ENCODE peak calls at places on chromosomes 2 and 18, in six cellular contexts. One of them, this sample, is unnamed.

GRCh38 chr2:15733867-15734765 is 142.4 kb downstream of the DDX1 start:
- DNase-seq in K562: no peak
- DNase-seq in tibial artery: no peak
- DNase-seq in fibroblast of lung: peak; percentile 78
- DNase-seq in endothelial cell of umbilical vein: peak; percentile 52
- DNase-seq in colonic mucosa: no peak
- DNase-seq in this sample: no peak

GRCh38 chr2:142897807-142898206 is 20.3 kb downstream of the KYNU start:
- DNase-seq in K562: no peak
- DNase-seq in colonic mucosa: no peak
- DNase-seq in fibroblast of lung: no peak
- DNase-seq in endothelial cell of umbilical vein: no peak
- DNase-seq in tibial artery: no peak
- DNase-seq in this sample: no peak

GRCh38 chr2:85445316-85446295 is 27.1 kb downstream of the SH2D6 start:
- DNase-seq in fibroblast of lung: peak; percentile 61
- DNase-seq in colonic mucosa: no peak
- DNase-seq in K562: no peak
- DNase-seq in tibial artery: peak; percentile 80
- DNase-seq in endothelial cell of umbilical vein: no peak
- DNase-seq in this sample: no peak

GRCh38 chr2:223725494-223725893 is 111.9 kb downstream of the AP1S3 start:
- DNase-seq in tibial artery: peak; percentile 90
- DNase-seq in colonic mucosa: peak; percentile 33
- DNase-seq in endothelial cell of umbilical vein: peak; percentile 98
- DNase-seq in K562: peak; percentile 53
- DNase-seq in fibroblast of lung: peak; percentile 98
- DNase-seq in this sample: peak; percentile 38

GRCh38 chr2:191643425-191643824 is 34.5 kb upstream of the NABP1 start:
- DNase-seq in K562: peak; percentile 17
- DNase-seq in endothelial cell of umbilical vein: no peak
- DNase-seq in fibroblast of lung: no peak
- DNase-seq in colonic mucosa: peak; percentile 50
- DNase-seq in tibial artery: no peak
- DNase-seq in this sample: peak; percentile 93

GRCh38 chr2:54755641-54756326 is 32.3 kb downstream of the EML6 start:
- DNase-seq in tibial artery: no peak
- DNase-seq in endothelial cell of umbilical vein: no peak
- DNase-seq in fibroblast of lung: no peak
- DNase-seq in colonic mucosa: no peak
- DNase-seq in K562: no peak
- DNase-seq in this sample: no peak

GRCh38 chr2:120448427-120448826 is 102.5 kb downstream of the INHBB start:
- DNase-seq in colonic mucosa: no peak
- DNase-seq in K562: no peak
- DNase-seq in tibial artery: peak; percentile 9
- DNase-seq in fibroblast of lung: no peak
- DNase-seq in endothelial cell of umbilical vein: no peak
- DNase-seq in this sample: no peak

GRCh38 chr18:61888622-61889021 is 4.2 kb downstream of the RNF152 start:
- DNase-seq in colonic mucosa: no peak
- DNase-seq in fibroblast of lung: no peak
- DNase-seq in tibial artery: no peak
- DNase-seq in K562: no peak
- DNase-seq in endothelial cell of umbilical vein: peak; percentile 37
- DNase-seq in this sample: no peak

GRCh38 chr2:1591978-1592907 is 152.1 kb downstream of the PXDN start:
- DNase-seq in fibroblast of lung: peak; percentile 88
- DNase-seq in tibial artery: peak; percentile 94
- DNase-seq in colonic mucosa: peak; percentile 68
- DNase-seq in K562: no peak
- DNase-seq in endothelial cell of umbilical vein: peak; percentile 79
- DNase-seq in this sample: no peak

DNA sequence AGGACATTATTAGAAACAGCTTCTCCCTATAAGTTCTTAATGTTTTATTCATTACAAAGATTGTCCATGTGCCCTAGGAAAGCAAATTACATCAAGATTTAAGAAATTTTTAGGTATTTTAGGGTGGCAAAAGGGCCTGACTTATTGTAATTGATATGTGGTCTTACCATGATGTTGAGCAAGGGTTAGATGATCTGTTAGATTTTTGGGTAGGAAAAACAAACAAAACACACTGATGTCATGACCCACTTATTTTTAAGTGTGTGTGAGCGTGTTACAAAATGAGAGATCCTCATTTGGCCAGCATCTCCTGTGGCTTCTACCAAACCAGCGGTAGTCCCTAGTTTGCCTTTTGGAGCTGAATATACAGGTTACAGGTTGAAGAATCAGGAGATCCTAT is 89.7 kb upstream of the ITGB6 start:
- DNase-seq in endothelial cell of umbilical vein: no peak
- DNase-seq in fibroblast of lung: no peak
- DNase-seq in tibial artery: no peak
- DNase-seq in K562: no peak
- DNase-seq in colonic mucosa: no peak
- DNase-seq in this sample: no peak
- H3K4me1 ChIP-seq in endothelial cell of umbilical vein: peaks cover 29% of the 10 kb centered on the region
- H3K4me1 ChIP-seq in fibroblast of lung: peaks cover 33% of the 10 kb centered on the region
- H3K4me1 ChIP-seq in tibial artery: peaks cover 44% of the 10 kb centered on the region
- H3K4me1 ChIP-seq in K562: no peaks in the 10 kb centered on the region
- H3K4me1 ChIP-seq in colonic mucosa: no peaks in the 10 kb centered on the region
- H3K4me1 ChIP-seq in this sample: no peaks in the 10 kb centered on the region

GRCh38 chr2:21282515-21282898 is 158.7 kb downstream of the TDRD15 start:
- DNase-seq in endothelial cell of umbilical vein: no peak
- DNase-seq in colonic mucosa: no peak
- DNase-seq in fibroblast of lung: no peak
- DNase-seq in tibial artery: no peak
- DNase-seq in K562: no peak
- DNase-seq in this sample: no peak

GRCh38 chr2:21277340-21277739 is 153.6 kb downstream of the TDRD15 start:
- DNase-seq in endothelial cell of umbilical vein: no peak
- DNase-seq in fibroblast of lung: no peak
- DNase-seq in tibial artery: no peak
- DNase-seq in K562: no peak
- DNase-seq in colonic mucosa: peak; percentile 53
- DNase-seq in this sample: no peak

GRCh38 chr2:21279525-21279924 is 155.8 kb downstream of the TDRD15 start:
- DNase-seq in fibroblast of lung: no peak
- DNase-seq in endothelial cell of umbilical vein: no peak
- DNase-seq in tibial artery: no peak
- DNase-seq in colonic mucosa: no peak
- DNase-seq in K562: no peak
- DNase-seq in this sample: no peak

GRCh38 chr2:21280793-21281192 is 157.0 kb downstream of the TDRD15 start:
- DNase-seq in tibial artery: no peak
- DNase-seq in endothelial cell of umbilical vein: no peak
- DNase-seq in colonic mucosa: no peak
- DNase-seq in K562: no peak
- DNase-seq in fibroblast of lung: no peak
- DNase-seq in this sample: no peak

DNA sequence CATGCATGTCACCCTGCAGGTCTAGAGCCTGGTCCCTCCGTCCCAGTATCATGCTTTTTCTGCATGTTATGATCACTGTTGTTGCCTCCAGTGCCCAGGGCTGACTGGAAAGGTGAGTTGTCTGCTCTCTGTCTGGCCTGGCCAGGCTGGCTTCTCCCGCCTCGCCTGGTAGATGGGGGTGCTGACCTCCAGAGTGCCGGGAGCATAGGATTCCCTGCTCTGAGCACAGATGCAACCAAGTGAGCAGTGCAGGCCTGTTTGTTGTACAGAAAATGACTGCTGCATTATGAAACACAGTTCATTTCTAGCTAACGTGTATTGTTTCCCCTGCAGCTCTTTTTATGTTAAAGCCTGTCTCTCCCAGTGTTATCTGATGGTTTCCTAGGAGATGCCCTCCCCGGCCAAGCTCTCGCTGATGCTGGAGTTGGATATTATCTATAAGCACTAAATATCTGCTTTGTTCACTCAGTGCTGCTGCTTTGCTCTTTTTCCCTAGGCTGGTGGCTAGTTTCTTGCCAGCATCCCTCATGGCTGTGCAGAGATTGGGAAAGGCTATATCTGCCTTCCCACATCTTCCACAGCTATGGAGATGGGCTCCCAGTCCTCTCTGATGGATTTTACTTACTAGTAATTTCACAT is 158.2 kb downstream of the TDRD15 start:
- DNase-seq in tibial artery: no peak
- DNase-seq in K562: no peak
- DNase-seq in endothelial cell of umbilical vein: no peak
- DNase-seq in colonic mucosa: no peak
- DNase-seq in fibroblast of lung: no peak
- DNase-seq in this sample: no peak
- H3K27ac ChIP-seq in tibial artery: no peak overlapping the region
- H3K27ac ChIP-seq in K562: no peak overlapping the region
- H3K27ac ChIP-seq in endothelial cell of umbilical vein: no peak overlapping the region
- H3K27ac ChIP-seq in colonic mucosa: no peak overlapping the region
- H3K27ac ChIP-seq in fibroblast of lung: no peak overlapping the region
- H3K27ac ChIP-seq in this sample: no peak overlapping the region

DNA sequence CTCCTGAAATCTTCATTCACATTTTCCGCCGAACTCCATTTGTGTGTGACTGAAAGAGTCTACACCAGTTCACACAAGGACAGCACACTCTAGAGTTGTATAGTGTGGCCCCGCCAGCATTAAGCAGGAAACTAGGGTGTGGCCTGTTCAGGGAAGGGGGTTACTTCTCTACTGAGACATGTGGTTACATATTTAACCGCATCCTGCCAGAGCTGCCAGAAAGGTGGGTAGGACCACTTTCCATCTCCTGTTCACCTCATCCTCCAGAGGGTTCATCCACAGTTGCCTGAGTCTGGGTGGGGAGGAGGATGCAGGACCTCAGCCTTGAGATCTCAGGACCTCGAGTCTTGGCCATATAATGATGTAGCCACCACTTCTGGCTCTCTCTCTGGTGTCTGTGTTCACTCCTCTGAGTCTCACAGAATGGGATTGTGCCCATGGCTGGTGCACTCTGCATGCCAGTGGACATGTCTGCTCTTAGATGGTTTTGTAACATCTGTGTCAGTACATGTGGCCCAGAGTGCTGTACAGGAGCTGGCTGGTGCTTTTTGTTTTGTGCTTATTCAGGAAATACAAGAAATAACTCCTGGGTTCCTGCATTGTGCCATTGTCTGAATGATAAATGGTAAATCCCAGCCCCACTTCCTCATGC is 7.7 kb upstream of the SP140L start:
- DNase-seq in endothelial cell of umbilical vein: peak; percentile 14
- DNase-seq in fibroblast of lung: no peak
- DNase-seq in colonic mucosa: no peak
- DNase-seq in tibial artery: no peak
- DNase-seq in K562: no peak
- DNase-seq in this sample: peak; percentile 67
- H3K4me1 ChIP-seq in endothelial cell of umbilical vein: no peaks in the 10 kb centered on the region
- H3K4me1 ChIP-seq in fibroblast of lung: no peaks in the 10 kb centered on the region
- H3K4me1 ChIP-seq in colonic mucosa: no peaks in the 10 kb centered on the region
- H3K4me1 ChIP-seq in tibial artery: no peaks in the 10 kb centered on the region
- H3K4me1 ChIP-seq in K562: no peaks in the 10 kb centered on the region
- H3K4me1 ChIP-seq in this sample: no peaks in the 10 kb centered on the region

GRCh38 chr2:97747285-97747684 is 33.9 kb downstream of the ZAP70 start:
- DNase-seq in K562: no peak
- DNase-seq in colonic mucosa: no peak
- DNase-seq in tibial artery: no peak
- DNase-seq in fibroblast of lung: no peak
- DNase-seq in endothelial cell of umbilical vein: no peak
- DNase-seq in this sample: peak; percentile 20
- H3K27ac ChIP-seq in K562: no peak overlapping the region
- H3K27ac ChIP-seq in colonic mucosa: no peak overlapping the region
- H3K27ac ChIP-seq in tibial artery: no peak overlapping the region
- H3K27ac ChIP-seq in fibroblast of lung: no peak overlapping the region
- H3K27ac ChIP-seq in endothelial cell of umbilical vein: no peak overlapping the region
- H3K27ac ChIP-seq in this sample: no peak overlapping the region

GRCh38 chr2:102065675-102066252 is 74.0 kb downstream of the IL1R2 start:
- DNase-seq in endothelial cell of umbilical vein: no peak
- DNase-seq in fibroblast of lung: peak; percentile 92
- DNase-seq in colonic mucosa: no peak
- DNase-seq in tibial artery: no peak
- DNase-seq in K562: peak; percentile 69
- DNase-seq in this sample: no peak
- H3K4me1 ChIP-seq in endothelial cell of umbilical vein: peaks cover 17% of the 10 kb centered on the region
- H3K4me1 ChIP-seq in fibroblast of lung: peaks cover 39% of the 10 kb centered on the region
- H3K4me1 ChIP-seq in colonic mucosa: peaks cover 11% of the 10 kb centered on the region
- H3K4me1 ChIP-seq in tibial artery: peaks cover 70% of the 10 kb centered on the region
- H3K4me1 ChIP-seq in K562: peaks cover 64% of the 10 kb centered on the region
- H3K4me1 ChIP-seq in this sample: peaks cover 9% of the 10 kb centered on the region

DNA sequence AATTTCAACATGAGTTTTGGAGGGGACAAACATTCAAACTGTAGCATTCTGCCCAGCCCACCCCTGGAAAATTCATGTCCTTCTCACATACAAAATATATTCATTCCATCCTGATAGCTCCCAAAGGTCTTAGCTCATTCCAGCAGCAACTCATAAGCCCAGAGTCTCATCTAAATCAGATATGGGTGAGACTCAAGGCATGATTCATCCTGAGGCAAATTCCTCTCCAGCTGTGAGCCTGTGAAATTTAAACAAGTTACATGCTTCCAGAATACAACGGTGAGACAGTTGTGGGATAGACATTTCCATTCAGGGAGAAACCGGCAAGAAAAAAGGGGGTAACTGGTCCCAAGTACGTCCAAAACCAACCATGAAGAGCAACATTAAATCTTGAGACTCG is 43.5 kb upstream of the FAHD2A start:
- DNase-seq in colonic mucosa: peak; percentile 0
- DNase-seq in fibroblast of lung: peak; percentile 87
- DNase-seq in endothelial cell of umbilical vein: no peak
- DNase-seq in K562: no peak
- DNase-seq in tibial artery: no peak
- DNase-seq in this sample: no peak
- H3K27ac ChIP-seq in colonic mucosa: no peak overlapping the region
- H3K27ac ChIP-seq in fibroblast of lung: no peak overlapping the region
- H3K27ac ChIP-seq in endothelial cell of umbilical vein: no peak overlapping the region
- H3K27ac ChIP-seq in K562: no peak overlapping the region
- H3K27ac ChIP-seq in tibial artery: no peak overlapping the region
- H3K27ac ChIP-seq in this sample: no peak overlapping the region

This sample was measured in small intestine.